ENCODE peak calls at places on chromosomes 6 and 20, in nine cellular contexts. One of them, this sample, is unnamed.

GRCh38 chr6:113694278-113695077 is 162.7 kb upstream of the MARCKS start:
- DNase-seq in activated gamma-delta T cell: no peak
- DNase-seq in CD8-positive, alpha-beta T cell: no peak
- DNase-seq in ovary: no peak
- DNase-seq in left cardiac atrium: no peak
- DNase-seq in ecto neural progenitor cell: no peak
- DNase-seq in bronchial epithelial cell: peak; percentile 82
- DNase-seq in D721Med: no peak
- DNase-seq in hepatocyte: no peak
- DNase-seq in this sample: no peak

GRCh38 chr6:156865019-156865629 is 87.9 kb downstream of the ARID1B start:
- DNase-seq in activated gamma-delta T cell: no peak
- DNase-seq in CD8-positive, alpha-beta T cell: no peak
- DNase-seq in ovary: no peak
- DNase-seq in left cardiac atrium: no peak
- DNase-seq in ecto neural progenitor cell: no peak
- DNase-seq in bronchial epithelial cell: no peak
- DNase-seq in D721Med: no peak
- DNase-seq in hepatocyte: no peak
- DNase-seq in this sample: no peak

GRCh38 chr6:6659600-6660327 is 71.2 kb downstream of the LY86 start:
- DNase-seq in activated gamma-delta T cell: no peak
- DNase-seq in CD8-positive, alpha-beta T cell: no peak
- DNase-seq in ovary: no peak
- DNase-seq in left cardiac atrium: no peak
- DNase-seq in ecto neural progenitor cell: no peak
- DNase-seq in bronchial epithelial cell: no peak
- DNase-seq in D721Med: no peak
- DNase-seq in hepatocyte: no peak
- DNase-seq in this sample: no peak

GRCh38 chr6:137155830-137156229 is 17.6 kb downstream of the IL22RA2 start:
- DNase-seq in activated gamma-delta T cell: no peak
- DNase-seq in CD8-positive, alpha-beta T cell: no peak
- DNase-seq in ovary: no peak
- DNase-seq in left cardiac atrium: no peak
- DNase-seq in ecto neural progenitor cell: no peak
- DNase-seq in bronchial epithelial cell: peak; percentile 80
- DNase-seq in D721Med: no peak
- DNase-seq in hepatocyte: no peak
- DNase-seq in this sample: peak; percentile 54

GRCh38 chr6:63272397-63272796 is 47.4 kb downstream of the LGSN start:
- DNase-seq in activated gamma-delta T cell: no peak
- DNase-seq in CD8-positive, alpha-beta T cell: no peak
- DNase-seq in ovary: no peak
- DNase-seq in left cardiac atrium: no peak
- DNase-seq in ecto neural progenitor cell: no peak
- DNase-seq in bronchial epithelial cell: peak; percentile 29
- DNase-seq in D721Med: no peak
- DNase-seq in hepatocyte: peak; percentile 50
- DNase-seq in this sample: no peak

GRCh38 chr6:35302604-35303218 is 5.1 kb downstream of the DEF6 start:
- DNase-seq in activated gamma-delta T cell: peak; percentile 27
- DNase-seq in CD8-positive, alpha-beta T cell: peak; percentile 84
- DNase-seq in ovary: no peak
- DNase-seq in left cardiac atrium: peak; percentile 54
- DNase-seq in ecto neural progenitor cell: no peak
- DNase-seq in bronchial epithelial cell: peak; percentile 91
- DNase-seq in D721Med: no peak
- DNase-seq in hepatocyte: peak; percentile 50
- DNase-seq in this sample: peak; percentile 80

GRCh38 chr20:50305636-50306477 is 115.2 kb downstream of the CEBPB start:
- DNase-seq in activated gamma-delta T cell: no peak
- DNase-seq in CD8-positive, alpha-beta T cell: no peak
- DNase-seq in ovary: peak; percentile 77
- DNase-seq in left cardiac atrium: peak; percentile 51
- DNase-seq in ecto neural progenitor cell: no peak
- DNase-seq in bronchial epithelial cell: peak; percentile 32
- DNase-seq in D721Med: no peak
- DNase-seq in hepatocyte: peak; percentile 61
- DNase-seq in this sample: no peak

GRCh38 chr6:54860739-54861138 is 14.2 kb downstream of the FAM83B start:
- DNase-seq in activated gamma-delta T cell: no peak
- DNase-seq in CD8-positive, alpha-beta T cell: no peak
- DNase-seq in ovary: no peak
- DNase-seq in left cardiac atrium: no peak
- DNase-seq in ecto neural progenitor cell: no peak
- DNase-seq in bronchial epithelial cell: peak; percentile 71
- DNase-seq in D721Med: no peak
- DNase-seq in hepatocyte: peak; percentile 19
- DNase-seq in this sample: no peak

GRCh38 chr6:96913621-96914020 is 10.9 kb upstream of the KLHL32 start:
- DNase-seq in activated gamma-delta T cell: no peak
- DNase-seq in CD8-positive, alpha-beta T cell: no peak
- DNase-seq in ovary: no peak
- DNase-seq in left cardiac atrium: no peak
- DNase-seq in ecto neural progenitor cell: no peak
- DNase-seq in bronchial epithelial cell: no peak
- DNase-seq in D721Med: peak; percentile 16
- DNase-seq in hepatocyte: no peak
- DNase-seq in this sample: no peak

GRCh38 chr6:45997875-45998506 is 17.7 kb downstream of the CLIC5 start:
- DNase-seq in activated gamma-delta T cell: no peak
- DNase-seq in CD8-positive, alpha-beta T cell: no peak
- DNase-seq in ovary: no peak
- DNase-seq in left cardiac atrium: no peak
- DNase-seq in ecto neural progenitor cell: no peak
- DNase-seq in bronchial epithelial cell: no peak
- DNase-seq in D721Med: no peak
- DNase-seq in hepatocyte: peak; percentile 25
- DNase-seq in this sample: no peak

GRCh38 chr20:50029697-50030428 is 47.1 kb downstream of the SNAI1 start:
- DNase-seq in activated gamma-delta T cell: no peak
- DNase-seq in CD8-positive, alpha-beta T cell: no peak
- DNase-seq in ovary: peak; percentile 55
- DNase-seq in left cardiac atrium: peak; percentile 88
- DNase-seq in ecto neural progenitor cell: peak; percentile 46
- DNase-seq in bronchial epithelial cell: peak; percentile 37
- DNase-seq in D721Med: no peak
- DNase-seq in hepatocyte: peak; percentile 52
- DNase-seq in this sample: no peak

GRCh38 chr6:111069722-111070406 is 17.4 kb upstream of the SLC16A10 start:
- DNase-seq in activated gamma-delta T cell: no peak
- DNase-seq in CD8-positive, alpha-beta T cell: no peak
- DNase-seq in ovary: no peak
- DNase-seq in left cardiac atrium: no peak
- DNase-seq in ecto neural progenitor cell: no peak
- DNase-seq in bronchial epithelial cell: no peak
- DNase-seq in D721Med: no peak
- DNase-seq in hepatocyte: no peak
- DNase-seq in this sample: no peak

GRCh38 chr20:1280421-1281102 is 14.5 kb downstream of the SNPH start:
- DNase-seq in activated gamma-delta T cell: no peak
- DNase-seq in CD8-positive, alpha-beta T cell: no peak
- DNase-seq in ovary: no peak
- DNase-seq in left cardiac atrium: no peak
- DNase-seq in ecto neural progenitor cell: peak; percentile 28
- DNase-seq in bronchial epithelial cell: no peak
- DNase-seq in D721Med: no peak
- DNase-seq in hepatocyte: no peak
- DNase-seq in this sample: no peak

GRCh38 chr6:917296-917695 is 224.4 kb upstream of the EXOC2 start:
- DNase-seq in activated gamma-delta T cell: no peak
- DNase-seq in CD8-positive, alpha-beta T cell: no peak
- DNase-seq in ovary: no peak
- DNase-seq in left cardiac atrium: no peak
- DNase-seq in ecto neural progenitor cell: no peak
- DNase-seq in bronchial epithelial cell: no peak
- DNase-seq in D721Med: no peak
- DNase-seq in hepatocyte: no peak
- DNase-seq in this sample: no peak

GRCh38 chr6:71336901-71337300 is 48.3 kb downstream of the OGFRL1 start:
- DNase-seq in activated gamma-delta T cell: no peak
- DNase-seq in CD8-positive, alpha-beta T cell: no peak
- DNase-seq in ovary: no peak
- DNase-seq in left cardiac atrium: no peak
- DNase-seq in ecto neural progenitor cell: no peak
- DNase-seq in bronchial epithelial cell: no peak
- DNase-seq in D721Med: no peak
- DNase-seq in hepatocyte: no peak
- DNase-seq in this sample: no peak

GRCh38 chr6:122869437-122870024 is 80.5 kb downstream of the SMPDL3A start:
- DNase-seq in activated gamma-delta T cell: no peak
- DNase-seq in CD8-positive, alpha-beta T cell: no peak
- DNase-seq in ovary: no peak
- DNase-seq in left cardiac atrium: no peak
- DNase-seq in ecto neural progenitor cell: no peak
- DNase-seq in bronchial epithelial cell: peak; percentile 61
- DNase-seq in D721Med: no peak
- DNase-seq in hepatocyte: peak; percentile 77
- DNase-seq in this sample: peak; percentile 15

GRCh38 chr6:163711615-163712568 is 297.4 kb downstream of the QKI start:
- DNase-seq in activated gamma-delta T cell: no peak
- DNase-seq in CD8-positive, alpha-beta T cell: no peak
- DNase-seq in ovary: peak; percentile 29
- DNase-seq in left cardiac atrium: peak; percentile 76
- DNase-seq in ecto neural progenitor cell: no peak
- DNase-seq in bronchial epithelial cell: no peak
- DNase-seq in D721Med: no peak
- DNase-seq in hepatocyte: no peak
- DNase-seq in this sample: no peak

GRCh38 chr6:136880748-136881460 is 41.2 kb upstream of the SLC35D3 start:
- DNase-seq in activated gamma-delta T cell: no peak
- DNase-seq in CD8-positive, alpha-beta T cell: no peak
- DNase-seq in ovary: no peak
- DNase-seq in left cardiac atrium: no peak
- DNase-seq in ecto neural progenitor cell: no peak
- DNase-seq in bronchial epithelial cell: no peak
- DNase-seq in D721Med: no peak
- DNase-seq in hepatocyte: no peak
- DNase-seq in this sample: no peak

GRCh38 chr6:105310371-105310770 is 92.5 kb downstream of the PREP start:
- DNase-seq in activated gamma-delta T cell: no peak
- DNase-seq in CD8-positive, alpha-beta T cell: no peak
- DNase-seq in ovary: no peak
- DNase-seq in left cardiac atrium: no peak
- DNase-seq in ecto neural progenitor cell: no peak
- DNase-seq in bronchial epithelial cell: no peak
- DNase-seq in D721Med: no peak
- DNase-seq in hepatocyte: no peak
- DNase-seq in this sample: no peak

GRCh38 chr20:8209061-8209460 is 77.0 kb downstream of the PLCB1 start:
- DNase-seq in activated gamma-delta T cell: no peak
- DNase-seq in CD8-positive, alpha-beta T cell: no peak
- DNase-seq in ovary: no peak
- DNase-seq in left cardiac atrium: no peak
- DNase-seq in ecto neural progenitor cell: no peak
- DNase-seq in bronchial epithelial cell: no peak
- DNase-seq in D721Med: no peak
- DNase-seq in hepatocyte: no peak
- DNase-seq in this sample: no peak

GRCh38 chr6:2940851-2941250 is 30.5 kb downstream of the SERPINB6 start:
- DNase-seq in activated gamma-delta T cell: no peak
- DNase-seq in CD8-positive, alpha-beta T cell: no peak
- DNase-seq in ovary: no peak
- DNase-seq in left cardiac atrium: no peak
- DNase-seq in ecto neural progenitor cell: peak; percentile 22
- DNase-seq in bronchial epithelial cell: no peak
- DNase-seq in D721Med: no peak
- DNase-seq in hepatocyte: no peak
- DNase-seq in this sample: no peak

GRCh38 chr20:47888351-47888750 is 103.1 kb upstream of the SULF2 start:
- DNase-seq in activated gamma-delta T cell: no peak
- DNase-seq in CD8-positive, alpha-beta T cell: no peak
- DNase-seq in ovary: no peak
- DNase-seq in left cardiac atrium: no peak
- DNase-seq in ecto neural progenitor cell: no peak
- DNase-seq in bronchial epithelial cell: no peak
- DNase-seq in D721Med: no peak
- DNase-seq in hepatocyte: no peak
- DNase-seq in this sample: no peak

GRCh38 chr20:45968801-45969711 is 2.9 kb downstream of the ZNF335 start:
- DNase-seq in activated gamma-delta T cell: no peak
- DNase-seq in CD8-positive, alpha-beta T cell: no peak
- DNase-seq in ovary: peak; percentile 30
- DNase-seq in left cardiac atrium: no peak
- DNase-seq in ecto neural progenitor cell: no peak
- DNase-seq in bronchial epithelial cell: no peak
- DNase-seq in D721Med: no peak
- DNase-seq in hepatocyte: no peak
- DNase-seq in this sample: no peak